ENCODE peak calls at places on chromosomes 7 and 10, in four cellular contexts. D, C, R and Z are unnamed samples.

GRCh38 chr10:69728335-69728861 is 73.3 kb upstream of the COL13A1 start:
- DNase-seq in C (no peak), R (no peak), D (no peak), Z (no peak)

GRCh38 chr10:104127411-104127810 is 5.4 kb downstream of the SFR1 start:
- DNase-seq in C (no peak), D (no peak), R (no peak), Z (no peak)

GRCh38 chr10:88110822-88111221 is 247.4 kb downstream of the PTEN start:
- DNase-seq in C (no peak), D (no peak), R (no peak), Z (no peak)

GRCh38 chr7:23523486-23524075 is 8.2 kb downstream of the TRA2A start:
- DNase-seq in C (no peak), R (no peak), D (no peak), Z (no peak)

GRCh38 chr7:517848-518629 is 1.6 kb downstream of the PDGFA start:
- DNase-seq in C (no peak), D (no peak), R (no peak), Z (no peak)

GRCh38 chr7:52260046-52260665 is 775.3 kb upstream of the POM121L12 start:
- DNase-seq in D (no peak), R (no peak), C (no peak), Z (no peak)

GRCh38 chr10:119270893-119271361 is 63.6 kb downstream of the GRK5 start:
- DNase-seq in D (no peak), R (peak), C (peak), Z (peak)

GRCh38 chr7:107995184-107996071 is 7.5 kb downstream of the LAMB1 start:
- DNase-seq in D (peak), R (no peak), C (no peak), Z (no peak)

GRCh38 chr10:37739181-37739580 is 118.2 kb downstream of the ZNF248 start:
- DNase-seq in D (no peak), C (no peak), R (no peak), Z (no peak)

GRCh38 chr7:127536426-127537152 is 48.8 kb downstream of the GCC1 start:
- DNase-seq in R (no peak), C (no peak), D (no peak), Z (no peak)

GRCh38 chr10:120387326-120387725 is 69.7 kb upstream of the PLPP4 start:
- DNase-seq in C (no peak), D (no peak), R (no peak), Z (no peak)

GRCh38 chr10:77007836-77008235 is 629.8 kb downstream of the KCNMA1 start:
- DNase-seq in R (no peak), C (no peak), D (no peak), Z (no peak)

GRCh38 chr7:85030893-85031292 is 156.0 kb downstream of the SEMA3D start:
- DNase-seq in D (peak), C (no peak), R (no peak), Z (no peak)

GRCh38 chr10:133474833-133475734 is 21.3 kb downstream of the SCART1 start:
- DNase-seq in R (no peak), D (no peak), C (no peak), Z (no peak)

GRCh38 chr7:148697256-148697841 is 1.4 kb upstream of the CUL1 start:
- DNase-seq in R (peak), D (no peak), C (no peak), Z (no peak)

GRCh38 chr10:101771380-101771779 is 4.5 kb downstream of the FGF8 start:
- DNase-seq in C (no peak), R (no peak), D (no peak), Z (no peak)

GRCh38 chr7:42198974-42199668 is 37.9 kb downstream of the GLI3 start:
- DNase-seq in C (no peak), R (no peak), D (no peak), Z (no peak)

GRCh38 chr10:89466599-89467035 is 52.2 kb downstream of the IFIT5 start:
- DNase-seq in C (no peak), D (peak), R (no peak), Z (no peak)

GRCh38 chr10:71472466-71472865 is 75.7 kb downstream of the CDH23 start:
- DNase-seq in D (no peak), C (no peak), R (no peak), Z (no peak)

GRCh38 chr10:50917486-50917885 is 32.1 kb upstream of the A1CF start:
- DNase-seq in R (no peak), D (no peak), C (no peak), Z (no peak)

GRCh38 chr10:5530846-5531557 is 6.2 kb downstream of the CALML3 start:
- DNase-seq in C (no peak), R (no peak), D (no peak), Z (no peak)